ENCODE peak calls at places on chromosome 19, in six cellular contexts. Y is SK-N-SH, A is GM12891, W is H1, H is GM12892, I is K562. K is an unnamed sample.

GRCh38 chr19:5621945-5622464 is 571 bp downstream of the SAFB2 start:
- DNase-seq in I (peak), W (peak), A (no peak), H (no peak), Y (peak), K (no peak)

GRCh38 chr19:7497292-7497691 is 8.5 kb upstream of the PEX11G start:
- DNase-seq in W (no peak), Y (no peak), I (peak), A (no peak), H (no peak), K (no peak)

GRCh38 chr19:42420055-42420544 is 7.1 kb downstream of the LIPE start:
- DNase-seq in A (peak), Y (peak), I (peak), W (peak), H (peak), K (no peak)

GRCh38 chr19:18001837-18002345 is 6.1 kb upstream of the ARRDC2 start:
- DNase-seq in H (no peak), I (no peak), Y (peak), W (no peak), A (no peak), K (no peak)

GRCh38 chr19:51735759-51736449 is 12.1 kb upstream of the HAS1 start:
- DNase-seq in I (peak), A (no peak), W (no peak), Y (no peak), H (no peak), K (no peak)

GRCh38 chr19:16316506-16316882 is 8.1 kb upstream of the KLF2 start:
- DNase-seq in A (no peak), W (no peak), I (no peak), H (no peak), Y (no peak), K (no peak)

GRCh38 chr19:12555456-12555930 is 4.2 kb upstream of the ZNF564 start:
- DNase-seq in W (peak), I (no peak), H (no peak), Y (peak), A (no peak), K (no peak)

GRCh38 chr19:31905980-31906948 is 439.1 kb upstream of the ZNF507 start:
- DNase-seq in I (no peak), H (no peak), A (no peak), W (no peak), Y (no peak), K (no peak)

GRCh38 chr19:9917322-9917721 is 19.0 kb downstream of the OLFM2 start:
- DNase-seq in H (no peak), A (no peak), Y (peak), W (no peak), I (peak), K (no peak)

GRCh38 chr19:52066258-52066866 is 17.7 kb upstream of the ZNF432 start:
- DNase-seq in H (no peak), A (no peak), Y (no peak), I (no peak), W (no peak), K (no peak)

GRCh38 chr19:55492362-55492944 is 4.2 kb downstream of the SSC5D start:
- DNase-seq in W (no peak), Y (no peak), H (no peak), A (no peak), I (no peak), K (no peak)

GRCh38 chr19:873084-874019 is 13.9 kb downstream of the CFD start:
- DNase-seq in I (peak), Y (peak), A (peak), H (peak), W (no peak), K (peak)

GRCh38 chr19:44142014-44142523 is 715 bp downstream of the ZNF234 start:
- DNase-seq in I (peak), H (no peak), W (peak), A (no peak), Y (no peak), K (no peak)

GRCh38 chr19:36577271-36577996 is 4.3 kb upstream of the ZNF529 start:
- DNase-seq in Y (no peak), I (no peak), W (no peak), A (no peak), H (no peak), K (no peak)

GRCh38 chr19:42965204-42965603 is 28.2 kb upstream of the PSG7 start:
- DNase-seq in H (no peak), I (no peak), A (no peak), W (no peak), Y (peak), K (no peak)

GRCh38 chr19:11044436-11044835 is 44.8 kb upstream of the LDLR start:
- DNase-seq in I (no peak), W (no peak), A (no peak), H (no peak), Y (no peak), K (no peak)

GRCh38 chr19:43638214-43638990 is 1.2 kb downstream of the CADM4 start:
- DNase-seq in A (no peak), H (no peak), Y (no peak), I (no peak), W (no peak), K (no peak)

GRCh38 chr19:38434549-38435051 is 1.1 kb downstream of the RYR1 start:
- DNase-seq in A (no peak), W (peak), Y (no peak), H (no peak), I (peak), K (no peak)

GRCh38 chr19:6021878-6022569 is 44.1 kb upstream of the RANBP3 start:
- DNase-seq in Y (peak), A (peak), W (peak), H (peak), I (peak), K (peak)

GRCh38 chr19:52700673-52701072 is 34.2 kb downstream of the ZNF611 start:
- DNase-seq in H (no peak), W (no peak), Y (no peak), A (no peak), I (no peak), K (no peak)

GRCh38 chr19:10835089-10835753 is 791 bp downstream of the TMED1 start:
- DNase-seq in H (peak), A (peak), W (no peak), I (peak), Y (no peak), K (no peak)

GRCh38 chr19:35004517-35005255 is 4.6 kb downstream of the GRAMD1A start:
- DNase-seq in A (no peak), H (no peak), Y (no peak), W (no peak), I (no peak), K (no peak)

GRCh38 chr19:34960940-34961679 is 2.9 kb downstream of the ZNF792 start:
- DNase-seq in H (no peak), Y (no peak), A (no peak), I (no peak), W (peak), K (no peak)

GRCh38 chr19:44644391-44645016 is 794 bp downstream of the PVR start:
- DNase-seq in I (peak), W (peak), Y (peak), H (no peak), A (peak), K (no peak)

GRCh38 chr19:48363500-48363809 is 285 bp downstream of the TMEM143 start:
- DNase-seq in I (peak), H (no peak), W (no peak), A (no peak), Y (no peak), K (no peak)

GRCh38 chr19:52138614-52139290 is 986 bp downstream of the ZNF616 start:
- DNase-seq in W (peak), Y (peak), I (peak), A (peak), H (no peak), K (no peak)

GRCh38 chr19:15197275-15198005 is 3.4 kb downstream of the NOTCH3 start:
- DNase-seq in A (no peak), I (no peak), W (no peak), H (no peak), Y (peak), K (no peak)

GRCh38 chr19:15195381-15195964 is 5.3 kb downstream of the NOTCH3 start:
- DNase-seq in W (peak), H (no peak), Y (peak), I (no peak), A (no peak), K (no peak)

GRCh38 chr19:15196683-15197005 is 4.2 kb downstream of the NOTCH3 start:
- DNase-seq in I (no peak), W (no peak), A (no peak), H (no peak), Y (no peak), K (no peak)

GRCh38 chr19:15194938-15195337 is 5.9 kb downstream of the NOTCH3 start:
- DNase-seq in Y (no peak), W (no peak), I (no peak), H (no peak), A (no peak), K (no peak)

GRCh38 chr19:15195987-15196682 is 4.7 kb downstream of the NOTCH3 start:
- DNase-seq in Y (no peak), A (no peak), W (peak), I (no peak), H (no peak), K (no peak)
- TF ChIP-seq TAF1 in Y (no peak), A (no peak), W (peak), I (no peak), H (no peak), K (no peak)

GRCh38 chr19:39846678-39847486 is 703 bp upstream of the FBL start:
- DNase-seq in Y (no peak), W (no peak), I (peak), H (no peak), A (no peak), K (no peak)
- TF ChIP-seq TAF1 in Y (no peak), W (no peak), I (no peak), H (no peak), A (no peak), K (no peak)

DNA sequence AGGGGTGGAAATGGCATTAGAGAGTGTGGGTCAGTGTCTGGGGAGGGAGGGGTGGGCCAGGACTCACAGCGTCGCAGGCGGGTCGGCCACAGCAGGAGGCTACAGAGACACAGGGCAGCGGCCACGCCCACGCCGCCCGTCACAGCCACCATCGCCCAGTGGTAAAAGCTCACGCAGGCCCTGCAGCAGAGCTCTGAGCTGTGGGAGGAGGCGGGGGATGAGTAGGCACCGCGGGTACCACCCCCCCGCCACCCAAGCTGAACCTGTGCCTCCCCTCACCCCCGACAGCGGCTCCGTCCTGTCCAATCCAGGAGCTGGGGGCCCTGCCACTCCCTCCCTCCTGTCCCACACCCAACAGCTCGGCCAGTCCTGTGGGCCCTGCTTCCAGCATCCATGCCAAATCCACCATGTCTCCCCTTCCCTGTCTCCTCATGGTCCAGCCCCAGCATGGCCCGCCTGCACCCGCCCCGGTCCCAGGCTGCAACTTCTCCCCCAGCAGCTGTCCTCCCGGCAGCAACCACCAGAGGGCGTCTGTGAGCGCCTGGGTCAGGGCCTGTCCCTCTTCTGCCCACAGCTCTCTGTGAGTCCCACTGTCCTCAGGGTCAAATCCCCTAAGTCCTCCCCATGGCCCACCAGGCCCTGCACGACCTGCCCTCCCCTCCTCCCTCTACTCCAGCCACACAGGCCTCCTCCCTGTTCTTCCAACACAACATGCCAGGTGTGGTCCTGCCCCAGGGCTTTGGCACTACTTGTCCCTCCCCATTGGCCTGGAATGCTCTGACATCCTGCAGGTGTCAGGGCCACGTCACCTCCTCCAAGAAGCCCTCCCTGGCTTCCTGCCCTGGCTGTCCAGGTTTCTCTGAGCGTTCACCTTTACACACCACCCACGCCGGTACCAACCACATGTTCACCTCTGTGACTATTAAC is 6.0 kb downstream of the TEKTIP1 start:
- DNase-seq in I (peak), W (peak), A (peak), Y (peak), H (peak), K (no peak)
- TF ChIP-seq TAF1 in I (no peak), W (no peak), A (no peak), Y (no peak), H (no peak), K (no peak)

GRCh38 chr19:19113040-19113541 is 25.2 kb downstream of the TMEM161A start:
- DNase-seq in H (no peak), A (no peak), Y (peak), I (peak), W (peak), K (no peak)

GRCh38 chr19:19109601-19110000 is 28.7 kb downstream of the TMEM161A start:
- DNase-seq in A (no peak), W (no peak), Y (no peak), I (no peak), H (no peak), K (no peak)

GRCh38 chr19:19111138-19111835 is 27.0 kb downstream of the TMEM161A start:
- DNase-seq in Y (peak), H (no peak), I (no peak), A (no peak), W (no peak), K (no peak)

GRCh38 chr19:19111967-19112580 is 26.2 kb downstream of the TMEM161A start:
- DNase-seq in Y (peak), I (no peak), H (no peak), W (no peak), A (no peak), K (no peak)

GRCh38 chr19:19110410-19111137 is 27.7 kb downstream of the TMEM161A start:
- DNase-seq in A (no peak), Y (peak), W (no peak), I (no peak), H (no peak), K (no peak)
- TF ChIP-seq TAF1 in A (no peak), Y (no peak), W (no peak), I (no peak), H (no peak), K (no peak)

K was measured in GM12878.